ENCODE peak calls at places on chromosomes 7 and 10, in four cellular contexts. C, R, H and E are unnamed samples.

GRCh38 chr10:84335516-84335915 is 7.1 kb downstream of the CCSER2 start:
- DNase-seq in C (no peak), R (no peak), H (no peak), E (no peak)

GRCh38 chr7:51249187-51249945 is 67.2 kb downstream of the COBL start:
- DNase-seq in C (no peak), R (no peak), H (no peak), E (no peak)

GRCh38 chr10:7826971-7827370 is 8.7 kb downstream of the TAF3 start:
- DNase-seq in C (no peak), R (no peak), H (no peak), E (no peak)

GRCh38 chr7:37534893-37535610 is 86.4 kb upstream of the ELMO1 start:
- DNase-seq in C (no peak), R (no peak), H (no peak), E (no peak)

GRCh38 chr7:27793780-27794179 is 53.8 kb downstream of the TAX1BP1 start:
- DNase-seq in C (no peak), R (no peak), H (no peak), E (no peak)

GRCh38 chr10:100022403-100022802 is 12.7 kb upstream of the DNMBP start:
- DNase-seq in C (no peak), R (no peak), H (no peak), E (no peak)

GRCh38 chr10:18607503-18607902 is 43.9 kb downstream of the NSUN6 start:
- DNase-seq in C (no peak), R (no peak), H (peak; percentile 30), E (peak; percentile 65)

GRCh38 chr7:84236398-84236797 is 41.8 kb upstream of the SEMA3A start:
- DNase-seq in C (no peak), R (no peak), H (no peak), E (no peak)

GRCh38 chr10:124005991-124006392 is 87.4 kb downstream of the CHST15 start:
- DNase-seq in C (no peak), R (no peak), H (no peak), E (no peak)

GRCh38 chr7:92834661-92835139 is 1.7 kb downstream of the CDK6 start:
- DNase-seq in C (peak; percentile 28), R (no peak), H (no peak), E (peak; percentile 24)

GRCh38 chr7:119943932-119944600 is 328.9 kb upstream of the KCND2 start:
- DNase-seq in C (no peak), R (no peak), H (no peak), E (no peak)

GRCh38 chr10:51074238-51075028 is at the start of gene PRKG1:
- DNase-seq in C (peak; percentile 5), R (no peak), H (peak; percentile 81), E (peak; percentile 2)

GRCh38 chr10:32179836-32180235 is 123.6 kb upstream of the KIF5B start:
- DNase-seq in C (no peak), R (no peak), H (no peak), E (no peak)